ENCODE peak calls at places on chromosomes 5 and 9, in seven cellular contexts. One of them, this sample, is unnamed. For H3K4me1, the result is how much of the 10 kb centered on the place peaks cover.

GRCh38 chr9:134007150-134007549 is 15.0 kb upstream of the VAV2 start:
- DNase-seq in GM23248: no peak
- DNase-seq in breast epithelium: no peak
- DNase-seq in heart right ventricle: no peak
- DNase-seq in mesendoderm: no peak
- DNase-seq in neuronal stem cell: no peak
- DNase-seq in right atrium auricular region: no peak
- DNase-seq in this sample: no peak

GRCh38 chr9:5569891-5570290 is 59.0 kb upstream of the RIC1 start:
- DNase-seq in heart right ventricle: no peak
- DNase-seq in right atrium auricular region: no peak
- DNase-seq in GM23248: no peak
- DNase-seq in mesendoderm: no peak
- DNase-seq in neuronal stem cell: no peak
- DNase-seq in breast epithelium: no peak
- DNase-seq in this sample: no peak

GRCh38 chr9:100108572-100108971 is 9.5 kb downstream of the INVS start:
- DNase-seq in right atrium auricular region: no peak
- DNase-seq in mesendoderm: peak
- DNase-seq in GM23248: peak
- DNase-seq in neuronal stem cell: no peak
- DNase-seq in heart right ventricle: no peak
- DNase-seq in breast epithelium: no peak
- DNase-seq in this sample: no peak

GRCh38 chr5:126490167-126490937 is 67.1 kb downstream of the GRAMD2B start:
- DNase-seq in heart right ventricle: no peak
- DNase-seq in right atrium auricular region: no peak
- DNase-seq in mesendoderm: peak
- DNase-seq in neuronal stem cell: peak
- DNase-seq in GM23248: peak
- DNase-seq in breast epithelium: peak
- DNase-seq in this sample: no peak

GRCh38 chr5:82984786-82985762 is 92.1 kb downstream of the TMEM167A start:
- DNase-seq in mesendoderm: no peak
- DNase-seq in neuronal stem cell: no peak
- DNase-seq in breast epithelium: no peak
- DNase-seq in right atrium auricular region: no peak
- DNase-seq in heart right ventricle: no peak
- DNase-seq in GM23248: no peak
- DNase-seq in this sample: no peak

GRCh38 chr5:7397005-7397546 is 1.1 kb downstream of the ADCY2 start:
- DNase-seq in heart right ventricle: no peak
- DNase-seq in mesendoderm: peak
- DNase-seq in neuronal stem cell: no peak
- DNase-seq in right atrium auricular region: no peak
- DNase-seq in breast epithelium: no peak
- DNase-seq in GM23248: peak
- DNase-seq in this sample: no peak

GRCh38 chr5:131263648-131264452 is at the start of gene CDC42SE2:
- DNase-seq in breast epithelium: peak
- DNase-seq in neuronal stem cell: peak
- DNase-seq in GM23248: peak
- DNase-seq in right atrium auricular region: peak
- DNase-seq in heart right ventricle: peak
- DNase-seq in mesendoderm: peak
- DNase-seq in this sample: peak

GRCh38 chr9:116990592-116990991 is 303.5 kb downstream of the TRIM32 start:
- DNase-seq in breast epithelium: no peak
- DNase-seq in heart right ventricle: no peak
- DNase-seq in GM23248: peak
- DNase-seq in right atrium auricular region: no peak
- DNase-seq in neuronal stem cell: no peak
- DNase-seq in mesendoderm: no peak
- DNase-seq in this sample: peak

DNA sequence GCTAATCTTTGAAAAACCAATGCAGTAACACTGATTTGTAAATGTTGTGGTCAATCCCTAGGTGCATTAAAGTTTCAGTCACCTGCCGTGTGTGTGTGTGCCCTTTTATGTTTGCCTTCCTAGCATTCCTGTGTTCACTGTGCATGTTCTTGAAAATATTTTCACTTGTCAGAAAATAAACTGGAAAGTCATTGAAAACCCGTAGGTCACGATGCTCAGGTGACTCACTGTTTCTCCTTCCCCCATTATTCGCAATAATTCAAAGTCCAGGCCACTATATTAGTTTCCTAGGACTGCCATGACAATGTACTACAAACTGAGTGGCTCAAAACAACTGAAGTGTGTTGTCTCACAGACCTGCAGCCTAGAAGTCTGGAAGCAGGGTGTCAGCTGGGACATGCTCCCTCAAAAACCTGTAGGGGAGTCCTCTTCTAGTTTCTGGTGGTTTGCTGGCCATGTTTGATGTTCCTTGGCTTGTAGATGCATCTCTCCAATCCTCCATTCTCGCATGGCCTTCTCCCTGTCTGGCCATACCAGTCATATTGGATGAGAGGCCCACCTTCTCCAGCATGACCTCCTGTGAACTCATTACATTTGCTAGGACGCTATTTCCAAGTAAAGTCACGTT is 29.3 kb downstream of the MARVELD2 start:
- DNase-seq in GM23248: no peak
- DNase-seq in neuronal stem cell: no peak
- DNase-seq in right atrium auricular region: no peak
- DNase-seq in mesendoderm: no peak
- DNase-seq in heart right ventricle: no peak
- DNase-seq in breast epithelium: no peak
- DNase-seq in this sample: no peak
- H3K27ac ChIP-seq in GM23248: no peak
- H3K27ac ChIP-seq in neuronal stem cell: no peak
- H3K27ac ChIP-seq in right atrium auricular region: no peak
- H3K27ac ChIP-seq in mesendoderm: no peak
- H3K27ac ChIP-seq in heart right ventricle: no peak
- H3K27ac ChIP-seq in breast epithelium: no peak
- H3K27ac ChIP-seq in this sample: no peak

GRCh38 chr9:32403567-32403966 is 19.1 kb downstream of the ACO1 start:
- DNase-seq in GM23248: no peak
- DNase-seq in breast epithelium: no peak
- DNase-seq in neuronal stem cell: no peak
- DNase-seq in heart right ventricle: no peak
- DNase-seq in mesendoderm: no peak
- DNase-seq in right atrium auricular region: no peak
- DNase-seq in this sample: no peak
- H3K4me1 ChIP-seq in GM23248: under half
- H3K4me1 ChIP-seq in breast epithelium: under half
- H3K4me1 ChIP-seq in neuronal stem cell: under half
- H3K4me1 ChIP-seq in heart right ventricle: under half
- H3K4me1 ChIP-seq in mesendoderm: under half
- H3K4me1 ChIP-seq in right atrium auricular region: under half
- H3K4me1 ChIP-seq in this sample: under half

GRCh38 chr9:6711403-6711802 is 46.4 kb upstream of the KDM4C start:
- DNase-seq in GM23248: peak
- DNase-seq in heart right ventricle: no peak
- DNase-seq in neuronal stem cell: no peak
- DNase-seq in right atrium auricular region: no peak
- DNase-seq in breast epithelium: no peak
- DNase-seq in mesendoderm: no peak
- DNase-seq in this sample: no peak

GRCh38 chr9:6712041-6712440 is 45.7 kb upstream of the KDM4C start:
- DNase-seq in breast epithelium: no peak
- DNase-seq in GM23248: no peak
- DNase-seq in heart right ventricle: no peak
- DNase-seq in neuronal stem cell: no peak
- DNase-seq in right atrium auricular region: no peak
- DNase-seq in mesendoderm: no peak
- DNase-seq in this sample: no peak

GRCh38 chr9:6714176-6714575 is 43.6 kb upstream of the KDM4C start:
- DNase-seq in right atrium auricular region: no peak
- DNase-seq in neuronal stem cell: no peak
- DNase-seq in breast epithelium: no peak
- DNase-seq in heart right ventricle: no peak
- DNase-seq in mesendoderm: no peak
- DNase-seq in GM23248: no peak
- DNase-seq in this sample: no peak

GRCh38 chr9:6715755-6716643 is 41.8 kb upstream of the KDM4C start:
- DNase-seq in mesendoderm: no peak
- DNase-seq in neuronal stem cell: no peak
- DNase-seq in breast epithelium: peak
- DNase-seq in right atrium auricular region: no peak
- DNase-seq in GM23248: peak
- DNase-seq in heart right ventricle: peak
- DNase-seq in this sample: no peak

GRCh38 chr9:6716766-6717165 is 41.0 kb upstream of the KDM4C start:
- DNase-seq in heart right ventricle: no peak
- DNase-seq in GM23248: no peak
- DNase-seq in right atrium auricular region: no peak
- DNase-seq in neuronal stem cell: no peak
- DNase-seq in mesendoderm: no peak
- DNase-seq in breast epithelium: no peak
- DNase-seq in this sample: no peak
- H3K27ac ChIP-seq in heart right ventricle: no peak
- H3K27ac ChIP-seq in GM23248: no peak
- H3K27ac ChIP-seq in right atrium auricular region: no peak
- H3K27ac ChIP-seq in neuronal stem cell: no peak
- H3K27ac ChIP-seq in mesendoderm: no peak
- H3K27ac ChIP-seq in breast epithelium: peak
- H3K27ac ChIP-seq in this sample: no peak

DNA sequence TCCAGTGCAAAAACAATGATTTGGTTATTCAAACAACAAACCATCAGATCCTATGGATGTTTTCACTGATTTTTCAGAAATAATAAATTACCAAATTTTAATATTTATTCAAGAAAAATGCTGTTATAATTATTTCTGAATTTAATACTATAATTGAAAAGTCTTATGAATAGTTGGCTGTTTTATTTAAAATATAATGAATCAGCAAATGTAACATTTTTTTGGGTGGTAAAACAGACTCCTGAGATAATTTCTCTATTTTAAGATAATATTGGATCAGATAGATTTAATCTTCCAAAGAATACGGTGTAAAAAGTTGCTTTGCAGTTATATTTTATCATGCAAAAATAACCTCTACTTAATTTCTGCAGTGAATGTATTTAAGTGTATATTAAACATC is 5.3 kb upstream of the GOLGA1 start:
- DNase-seq in right atrium auricular region: no peak
- DNase-seq in breast epithelium: no peak
- DNase-seq in mesendoderm: no peak
- DNase-seq in heart right ventricle: no peak
- DNase-seq in neuronal stem cell: no peak
- DNase-seq in GM23248: no peak
- DNase-seq in this sample: no peak
- H3K4me1 ChIP-seq in right atrium auricular region: under half
- H3K4me1 ChIP-seq in breast epithelium: under half
- H3K4me1 ChIP-seq in mesendoderm: under half
- H3K4me1 ChIP-seq in heart right ventricle: under half
- H3K4me1 ChIP-seq in neuronal stem cell: under half
- H3K4me1 ChIP-seq in GM23248: under half
- H3K4me1 ChIP-seq in this sample: under half

GRCh38 chr9:16196206-16196605 is 643.4 kb downstream of the CCDC171 start:
- DNase-seq in heart right ventricle: no peak
- DNase-seq in GM23248: no peak
- DNase-seq in breast epithelium: no peak
- DNase-seq in mesendoderm: no peak
- DNase-seq in right atrium auricular region: no peak
- DNase-seq in neuronal stem cell: no peak
- DNase-seq in this sample: no peak
- H3K27ac ChIP-seq in heart right ventricle: no peak
- H3K27ac ChIP-seq in GM23248: no peak
- H3K27ac ChIP-seq in breast epithelium: no peak
- H3K27ac ChIP-seq in mesendoderm: no peak
- H3K27ac ChIP-seq in right atrium auricular region: no peak
- H3K27ac ChIP-seq in neuronal stem cell: no peak
- H3K27ac ChIP-seq in this sample: no peak

GRCh38 chr9:136088481-136088938 is 6.6 kb downstream of the NACC2 start:
- DNase-seq in mesendoderm: no peak
- DNase-seq in heart right ventricle: peak
- DNase-seq in neuronal stem cell: no peak
- DNase-seq in right atrium auricular region: no peak
- DNase-seq in breast epithelium: no peak
- DNase-seq in GM23248: no peak
- DNase-seq in this sample: no peak

GRCh38 chr9:136090060-136090735 is 4.9 kb downstream of the NACC2 start:
- DNase-seq in mesendoderm: no peak
- DNase-seq in breast epithelium: no peak
- DNase-seq in right atrium auricular region: no peak
- DNase-seq in heart right ventricle: peak
- DNase-seq in GM23248: no peak
- DNase-seq in neuronal stem cell: no peak
- DNase-seq in this sample: no peak

GRCh38 chr9:136087741-136088480 is 7.2 kb downstream of the NACC2 start:
- DNase-seq in GM23248: no peak
- DNase-seq in mesendoderm: no peak
- DNase-seq in neuronal stem cell: no peak
- DNase-seq in heart right ventricle: peak
- DNase-seq in breast epithelium: no peak
- DNase-seq in right atrium auricular region: no peak
- DNase-seq in this sample: no peak

GRCh38 chr9:136089697-136090045 is 5.4 kb downstream of the NACC2 start:
- DNase-seq in GM23248: peak
- DNase-seq in right atrium auricular region: no peak
- DNase-seq in neuronal stem cell: no peak
- DNase-seq in breast epithelium: no peak
- DNase-seq in mesendoderm: no peak
- DNase-seq in heart right ventricle: no peak
- DNase-seq in this sample: no peak

DNA sequence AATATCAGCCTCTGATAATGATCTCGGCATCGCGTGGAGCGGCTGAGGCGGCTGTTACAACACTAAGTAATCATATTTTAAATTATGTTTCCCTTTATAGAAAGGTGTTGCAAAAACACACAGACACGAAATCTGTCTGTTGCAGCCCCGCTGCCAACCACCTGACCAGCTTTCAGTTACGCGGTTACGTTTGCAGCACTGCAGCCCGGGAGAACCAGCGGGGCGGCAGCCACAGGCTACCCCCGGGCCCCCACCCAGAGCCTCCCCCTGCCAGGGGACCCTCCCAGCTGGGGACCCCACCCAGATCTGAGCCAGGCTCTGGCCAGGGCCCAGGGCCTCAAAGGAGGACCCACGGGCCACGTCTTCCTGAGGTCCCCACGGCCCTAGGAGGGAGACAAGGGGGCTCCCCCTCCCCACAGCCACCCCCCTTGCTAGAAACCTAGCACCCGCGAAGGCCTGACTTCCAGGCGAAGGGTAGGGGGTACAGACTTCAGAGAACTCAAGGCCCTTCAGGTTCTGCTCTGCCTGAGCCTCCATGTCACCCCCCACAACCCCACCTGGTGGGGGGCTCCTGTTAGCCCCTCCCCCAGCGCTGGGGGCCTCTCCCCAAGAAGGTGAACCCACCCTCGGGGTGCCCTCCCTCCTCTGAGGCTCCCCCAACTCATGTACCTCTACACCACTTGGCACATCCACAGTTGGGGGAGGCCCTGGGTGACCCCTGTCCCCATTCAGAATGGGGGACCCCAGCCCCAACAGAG is 6.0 kb downstream of the NACC2 start:
- DNase-seq in neuronal stem cell: no peak
- DNase-seq in right atrium auricular region: no peak
- DNase-seq in breast epithelium: no peak
- DNase-seq in GM23248: no peak
- DNase-seq in heart right ventricle: peak
- DNase-seq in mesendoderm: no peak
- DNase-seq in this sample: no peak
- H3K4me1 ChIP-seq in neuronal stem cell: under half
- H3K4me1 ChIP-seq in right atrium auricular region: under half
- H3K4me1 ChIP-seq in breast epithelium: under half
- H3K4me1 ChIP-seq in GM23248: under half
- H3K4me1 ChIP-seq in heart right ventricle: half or more
- H3K4me1 ChIP-seq in mesendoderm: under half
- H3K4me1 ChIP-seq in this sample: under half

This sample was measured in mammary epithelial cell.